ENCODE peak calls at places on chromosomes 16 and 17, in seven cellular contexts. One of them, this sample, is unnamed.
A peak's percentile ranks its signal among the peaks of the same experiment; 100 is the strongest.

GRCh38 chr17:79991924-79992656 is 43.6 kb downstream of the TBC1D16 start:
- DNase-seq in H1: no peak
- DNase-seq in GM12878: no peak
- DNase-seq in endothelial cell of umbilical vein: no peak
- DNase-seq in A549: peak; percentile 62
- DNase-seq in HepG2: peak; percentile 91
- DNase-seq in SK-N-SH: no peak
- DNase-seq in this sample: no peak

GRCh38 chr16:716250-716607 is 1.3 kb downstream of the METRN start:
- DNase-seq in SK-N-SH: peak; percentile 86
- DNase-seq in HepG2: peak; percentile 80
- DNase-seq in endothelial cell of umbilical vein: no peak
- DNase-seq in H1: no peak
- DNase-seq in A549: no peak
- DNase-seq in GM12878: no peak
- DNase-seq in this sample: no peak

GRCh38 chr16:86431540-86431939 is 78.8 kb upstream of the FOXF1 start:
- DNase-seq in H1: no peak
- DNase-seq in SK-N-SH: no peak
- DNase-seq in endothelial cell of umbilical vein: no peak
- DNase-seq in HepG2: no peak
- DNase-seq in A549: no peak
- DNase-seq in GM12878: no peak
- DNase-seq in this sample: peak; percentile 7

GRCh38 chr16:14146445-14146844 is 75.3 kb downstream of the MRTFB start:
- DNase-seq in SK-N-SH: no peak
- DNase-seq in HepG2: peak; percentile 60
- DNase-seq in H1: no peak
- DNase-seq in endothelial cell of umbilical vein: no peak
- DNase-seq in A549: no peak
- DNase-seq in GM12878: no peak
- DNase-seq in this sample: no peak

GRCh38 chr17:61737820-61738219 is 125.5 kb downstream of the BRIP1 start:
- DNase-seq in endothelial cell of umbilical vein: no peak
- DNase-seq in H1: no peak
- DNase-seq in SK-N-SH: no peak
- DNase-seq in A549: no peak
- DNase-seq in HepG2: no peak
- DNase-seq in GM12878: no peak
- DNase-seq in this sample: no peak

GRCh38 chr17:1577186-1577585 is 14.6 kb upstream of the PITPNA start:
- DNase-seq in endothelial cell of umbilical vein: peak; percentile 76
- DNase-seq in SK-N-SH: no peak
- DNase-seq in H1: no peak
- DNase-seq in A549: no peak
- DNase-seq in HepG2: peak; percentile 57
- DNase-seq in GM12878: no peak
- DNase-seq in this sample: peak; percentile 91

GRCh38 chr16:85174871-85175723 is 62.8 kb upstream of the CIBAR2 start:
- DNase-seq in A549: no peak
- DNase-seq in SK-N-SH: no peak
- DNase-seq in GM12878: no peak
- DNase-seq in endothelial cell of umbilical vein: no peak
- DNase-seq in HepG2: no peak
- DNase-seq in H1: no peak
- DNase-seq in this sample: no peak

GRCh38 chr17:19769946-19770652 is 22.0 kb upstream of the ALDH3A1 start:
- DNase-seq in A549: no peak
- DNase-seq in H1: peak; percentile 41
- DNase-seq in GM12878: no peak
- DNase-seq in SK-N-SH: no peak
- DNase-seq in HepG2: no peak
- DNase-seq in endothelial cell of umbilical vein: peak; percentile 91
- DNase-seq in this sample: no peak

GRCh38 chr16:87132361-87133014 is 184.7 kb downstream of the C16orf95 start:
- DNase-seq in GM12878: no peak
- DNase-seq in SK-N-SH: no peak
- DNase-seq in HepG2: peak; percentile 73
- DNase-seq in endothelial cell of umbilical vein: no peak
- DNase-seq in H1: no peak
- DNase-seq in A549: no peak
- DNase-seq in this sample: no peak

GRCh38 chr17:60926466-60927183 is 249.0 kb downstream of the BCAS3 start:
- DNase-seq in GM12878: no peak
- DNase-seq in HepG2: no peak
- DNase-seq in SK-N-SH: no peak
- DNase-seq in H1: no peak
- DNase-seq in endothelial cell of umbilical vein: peak; percentile 51
- DNase-seq in A549: no peak
- DNase-seq in this sample: no peak

GRCh38 chr17:3636908-3637373 is 381 bp downstream of the CTNS start:
- DNase-seq in HepG2: no peak
- DNase-seq in SK-N-SH: no peak
- DNase-seq in H1: no peak
- DNase-seq in endothelial cell of umbilical vein: no peak
- DNase-seq in GM12878: no peak
- DNase-seq in A549: no peak
- DNase-seq in this sample: peak; percentile 25

GRCh38 chr17:82153745-82154375 is 55.8 kb upstream of the FASN start:
- DNase-seq in H1: peak; percentile 94
- DNase-seq in GM12878: no peak
- DNase-seq in SK-N-SH: peak; percentile 97
- DNase-seq in A549: peak; percentile 90
- DNase-seq in HepG2: peak; percentile 74
- DNase-seq in endothelial cell of umbilical vein: peak; percentile 56
- DNase-seq in this sample: peak; percentile 81

DNA sequence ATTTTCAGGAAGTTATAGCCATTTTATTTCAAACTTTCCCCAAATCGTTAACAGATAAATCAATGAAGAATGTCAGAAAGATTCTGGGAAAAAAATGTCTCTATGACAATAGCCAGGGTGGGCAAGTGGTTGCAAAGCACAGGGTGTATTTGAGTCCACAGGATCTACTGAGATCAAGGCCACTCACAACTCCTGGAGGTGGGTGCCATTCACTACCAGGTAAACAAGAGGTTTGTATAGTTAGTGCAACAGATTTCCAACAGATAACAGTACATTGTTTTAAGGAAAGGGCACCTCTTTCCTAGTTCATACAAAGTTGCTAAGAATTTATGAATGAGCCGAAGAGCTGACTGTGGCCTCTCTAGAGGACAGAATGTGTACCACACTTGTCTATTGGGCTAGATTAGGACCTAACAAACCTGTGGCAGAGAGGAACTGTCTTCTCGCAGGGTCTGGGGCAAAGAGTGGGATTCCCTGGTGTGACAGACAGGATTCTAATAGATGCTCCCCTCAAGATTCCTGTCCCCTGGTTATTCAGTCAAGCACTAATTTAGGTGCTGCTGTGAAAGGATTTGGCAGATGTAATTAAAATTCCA is 52.0 kb upstream of the ZNF629 start:
- DNase-seq in A549: no peak
- DNase-seq in H1: no peak
- DNase-seq in GM12878: no peak
- DNase-seq in endothelial cell of umbilical vein: no peak
- DNase-seq in HepG2: peak; percentile 89
- DNase-seq in SK-N-SH: no peak
- DNase-seq in this sample: no peak
- TF ChIP-seq CTCF in A549: no peak
- TF ChIP-seq CTCF in H1: no peak
- TF ChIP-seq CTCF in GM12878: no peak
- TF ChIP-seq CTCF in endothelial cell of umbilical vein: no peak
- TF ChIP-seq CTCF in HepG2: peak; percentile 39
- TF ChIP-seq CTCF in SK-N-SH: no peak
- TF ChIP-seq CTCF in this sample: no peak

DNA sequence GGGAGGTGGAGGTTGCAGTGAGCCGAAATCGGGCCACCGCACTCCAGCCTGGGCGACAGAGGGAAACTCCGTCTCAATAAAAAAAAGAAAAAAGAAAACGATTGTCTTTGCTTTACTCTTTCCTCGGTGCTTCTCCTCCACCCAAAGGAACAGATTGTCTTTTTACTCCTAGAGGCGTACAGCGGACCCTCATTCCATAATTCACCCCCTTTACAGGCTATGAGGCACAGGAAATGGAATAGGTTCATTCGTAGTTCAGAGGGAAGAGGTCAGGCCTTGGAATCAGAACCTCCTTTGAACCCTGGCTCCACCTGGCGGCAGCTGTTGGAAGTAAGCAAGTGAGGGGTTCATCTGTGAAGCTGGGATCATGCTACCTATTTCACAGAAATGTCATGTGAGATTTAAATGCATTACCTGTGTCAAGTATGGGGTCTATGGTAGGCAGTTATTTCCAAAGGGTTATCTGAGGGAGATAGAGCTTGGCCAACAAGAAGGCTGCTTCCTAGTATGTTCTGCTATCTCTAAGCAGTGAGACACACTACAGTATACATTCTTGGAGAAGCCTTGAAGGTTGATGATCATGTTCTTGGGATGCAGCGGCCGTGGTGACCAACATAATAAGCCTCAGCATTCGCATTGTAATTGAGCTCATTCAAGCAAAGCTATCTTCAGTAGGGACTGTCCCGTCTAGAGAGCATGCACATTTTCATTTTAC is 18.6 kb upstream of the ZNF689 start:
- DNase-seq in HepG2: peak; percentile 81
- DNase-seq in A549: peak; percentile 73
- DNase-seq in GM12878: no peak
- DNase-seq in SK-N-SH: peak; percentile 74
- DNase-seq in H1: peak; percentile 98
- DNase-seq in endothelial cell of umbilical vein: peak; percentile 77
- DNase-seq in this sample: peak; percentile 80
- TF ChIP-seq MAX in HepG2: no peak
- TF ChIP-seq MAX in A549: peak; percentile 50
- TF ChIP-seq MAX in GM12878: no peak
- TF ChIP-seq MAX in SK-N-SH: no peak
- TF ChIP-seq MAX in H1: no peak
- TF ChIP-seq MAX in endothelial cell of umbilical vein: no peak
- TF ChIP-seq MAX in this sample: peak; percentile 46

GRCh38 chr17:5209396-5209795 is 17.7 kb upstream of the ZNF594 start:
- DNase-seq in GM12878: no peak
- DNase-seq in H1: no peak
- DNase-seq in SK-N-SH: no peak
- DNase-seq in A549: no peak
- DNase-seq in HepG2: no peak
- DNase-seq in endothelial cell of umbilical vein: no peak
- DNase-seq in this sample: no peak
- TF ChIP-seq CTCF in GM12878: no peak
- TF ChIP-seq CTCF in H1: no peak
- TF ChIP-seq CTCF in SK-N-SH: no peak
- TF ChIP-seq CTCF in A549: no peak
- TF ChIP-seq CTCF in HepG2: no peak
- TF ChIP-seq CTCF in endothelial cell of umbilical vein: no peak
- TF ChIP-seq CTCF in this sample: no peak

GRCh38 chr16:19410435-19411153 is 7.1 kb upstream of the TMC5 start:
- DNase-seq in H1: peak; percentile 84
- DNase-seq in HepG2: no peak
- DNase-seq in endothelial cell of umbilical vein: no peak
- DNase-seq in A549: peak; percentile 62
- DNase-seq in SK-N-SH: peak; percentile 76
- DNase-seq in GM12878: no peak
- DNase-seq in this sample: no peak
- TF ChIP-seq MAX in H1: peak; percentile 93
- TF ChIP-seq MAX in HepG2: no peak
- TF ChIP-seq MAX in endothelial cell of umbilical vein: no peak
- TF ChIP-seq MAX in A549: peak; percentile 85
- TF ChIP-seq MAX in SK-N-SH: no peak
- TF ChIP-seq MAX in GM12878: no peak
- TF ChIP-seq MAX in this sample: no peak

GRCh38 chr16:67245674-67246080 is 1.6 kb downstream of the FHOD1 start:
- DNase-seq in GM12878: no peak
- DNase-seq in HepG2: no peak
- DNase-seq in H1: no peak
- DNase-seq in endothelial cell of umbilical vein: no peak
- DNase-seq in SK-N-SH: no peak
- DNase-seq in A549: no peak
- DNase-seq in this sample: no peak

GRCh38 chr16:67246081-67246944 is 968 bp downstream of the FHOD1 start:
- DNase-seq in H1: peak; percentile 93
- DNase-seq in SK-N-SH: peak; percentile 91
- DNase-seq in endothelial cell of umbilical vein: peak; percentile 82
- DNase-seq in HepG2: peak; percentile 87
- DNase-seq in GM12878: no peak
- DNase-seq in A549: peak; percentile 56
- DNase-seq in this sample: peak; percentile 97

GRCh38 chr16:67248401-67249177 is at the start of gene SLC9A5:
- DNase-seq in SK-N-SH: peak; percentile 86
- DNase-seq in HepG2: no peak
- DNase-seq in A549: no peak
- DNase-seq in H1: peak; percentile 75
- DNase-seq in GM12878: no peak
- DNase-seq in endothelial cell of umbilical vein: peak; percentile 38
- DNase-seq in this sample: peak; percentile 60

GRCh38 chr16:67247698-67248400 is 568 bp upstream of the FHOD1 start:
- DNase-seq in HepG2: no peak
- DNase-seq in A549: no peak
- DNase-seq in endothelial cell of umbilical vein: no peak
- DNase-seq in GM12878: no peak
- DNase-seq in H1: peak; percentile 58
- DNase-seq in SK-N-SH: no peak
- DNase-seq in this sample: no peak

DNA sequence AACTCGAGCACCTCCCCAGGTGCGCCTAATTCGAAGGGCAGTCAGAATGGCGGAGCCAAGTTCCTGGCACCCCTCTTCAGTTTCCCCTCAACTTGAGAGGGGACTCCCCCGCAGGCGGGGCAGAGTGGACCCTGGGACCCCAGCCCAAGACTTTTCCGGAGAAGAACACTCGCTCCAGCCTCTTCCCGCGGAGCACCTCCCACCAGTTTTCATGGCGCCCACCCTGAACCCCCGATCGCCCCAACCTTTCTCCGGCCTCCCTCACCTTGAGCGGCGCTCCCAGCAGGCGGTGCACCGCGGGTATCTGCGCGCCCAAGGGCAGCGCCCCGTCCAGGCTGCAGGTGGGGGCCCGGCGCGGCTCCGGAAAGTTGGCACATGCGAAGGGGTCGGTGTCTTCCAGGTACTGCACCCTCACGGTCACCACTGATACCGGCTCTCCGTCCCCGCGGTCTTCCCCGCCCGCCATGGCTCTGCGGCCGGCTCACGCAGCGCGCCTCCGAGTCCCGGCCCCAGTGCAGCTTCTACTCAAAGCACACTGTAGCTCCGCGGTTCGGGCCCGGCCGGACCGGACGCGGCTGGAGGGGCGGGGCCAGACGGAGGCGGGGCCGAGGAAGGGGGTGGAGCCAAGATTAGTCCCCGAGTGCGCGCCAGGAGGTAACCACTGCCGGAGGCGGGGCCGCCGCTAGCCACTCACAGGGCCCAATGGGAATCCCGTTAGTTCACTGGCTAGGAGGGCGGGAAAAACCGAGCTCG is at the start of gene FHOD1:
- DNase-seq in SK-N-SH: peak; percentile 93
- DNase-seq in H1: peak; percentile 100
- DNase-seq in endothelial cell of umbilical vein: peak; percentile 98
- DNase-seq in GM12878: peak; percentile 80
- DNase-seq in HepG2: peak; percentile 83
- DNase-seq in A549: peak; percentile 82
- DNase-seq in this sample: peak; percentile 98
- TF ChIP-seq CTCF in SK-N-SH: no peak
- TF ChIP-seq CTCF in H1: no peak
- TF ChIP-seq CTCF in endothelial cell of umbilical vein: no peak
- TF ChIP-seq CTCF in GM12878: no peak
- TF ChIP-seq CTCF in HepG2: no peak
- TF ChIP-seq CTCF in A549: no peak
- TF ChIP-seq CTCF in this sample: no peak